ENCODE peak calls at places on chromosomes 2 and 18, in five cellular contexts. V is RPMI8226, Q is NCI-H1417, C is GM04503, R is HT-29. A is an unnamed sample.

GRCh38 chr18:80037869-80038630 is 3.8 kb downstream of the RBFA start:
- DNase-seq in V (no peak), C (no peak), Q (no peak), R (no peak), A (peak)

GRCh38 chr2:40220177-40220925 is 231.5 kb downstream of the SLC8A1 start:
- DNase-seq in C (no peak), V (peak), Q (no peak), R (no peak), A (no peak)

GRCh38 chr2:179107737-179108136 is 57.8 kb upstream of the CCDC141 start:
- DNase-seq in V (no peak), Q (no peak), C (no peak), R (peak), A (no peak)

GRCh38 chr2:46942143-46942526 is 26.5 kb upstream of the MCFD2 start:
- DNase-seq in V (peak), R (peak), C (no peak), Q (no peak), A (peak)

GRCh38 chr2:192035731-192036442 is 158.8 kb downstream of the TMEFF2 start:
- DNase-seq in Q (no peak), R (no peak), V (no peak), C (peak), A (no peak)

GRCh38 chr2:223090081-223090480 is 38.1 kb downstream of the KCNE4 start:
- DNase-seq in C (no peak), Q (no peak), V (no peak), R (no peak), A (no peak)

GRCh38 chr2:236731767-236732580 is 162.3 kb downstream of the ACKR3 start:
- DNase-seq in V (no peak), Q (no peak), R (no peak), C (no peak), A (peak)

GRCh38 chr2:172643142-172643541 is 87.3 kb downstream of the PDK1 start:
- DNase-seq in Q (no peak), C (no peak), V (no peak), R (no peak), A (no peak)

GRCh38 chr2:84424152-84424551 is 34.9 kb downstream of the SUCLG1 start:
- DNase-seq in C (no peak), R (peak), V (peak), Q (no peak), A (peak)

GRCh38 chr18:79531926-79532689 is 136.4 kb downstream of the NFATC1 start:
- DNase-seq in R (no peak), C (no peak), Q (no peak), V (no peak), A (no peak)

GRCh38 chr2:12852135-12852534 is 135.4 kb downstream of the TRIB2 start:
- DNase-seq in V (no peak), R (no peak), Q (no peak), C (no peak), A (no peak)

GRCh38 chr18:22643731-22644130 is 226.0 kb upstream of the CTAGE1 start:
- DNase-seq in R (no peak), Q (no peak), V (no peak), C (no peak), A (no peak)

GRCh38 chr2:219451626-219452360 is 17.1 kb downstream of the SPEG start:
- DNase-seq in R (no peak), C (no peak), V (no peak), Q (no peak), A (no peak)

GRCh38 chr2:128406629-128407252 is 88.1 kb upstream of the HS6ST1 start:
- DNase-seq in R (no peak), Q (no peak), C (no peak), V (no peak), A (no peak)

GRCh38 chr18:464311-464659 is 36.2 kb downstream of the COLEC12 start:
- DNase-seq in Q (no peak), C (no peak), R (no peak), V (no peak), A (no peak)

GRCh38 chr2:165825041-165825440 is 31.0 kb upstream of the GALNT3 start:
- DNase-seq in C (no peak), Q (peak), V (no peak), R (peak), A (no peak)

GRCh38 chr2:118667964-118668363 is 179.5 kb downstream of the EN1 start:
- DNase-seq in V (no peak), Q (no peak), R (no peak), C (peak), A (no peak)

GRCh38 chr2:219362524-219363164 is 25.1 kb downstream of the DNPEP start:
- DNase-seq in V (peak), C (peak), R (no peak), Q (no peak), A (no peak)

GRCh38 chr2:190050001-190050400 is 12.5 kb downstream of the MSTN start:
- DNase-seq in Q (no peak), R (no peak), V (no peak), C (no peak), A (no peak)

GRCh38 chr2:25228848-25229674 is 60.7 kb upstream of the POMC start:
- DNase-seq in C (peak), V (peak), Q (peak), R (peak), A (peak)

GRCh38 chr18:10682368-10682714 is 156.5 kb downstream of the NAPG start:
- DNase-seq in R (peak), C (no peak), Q (no peak), V (no peak), A (no peak)

GRCh38 chr2:81324046-81324445 is 1019.5 kb upstream of the LRRTM1 start:
- DNase-seq in R (peak), V (peak), C (no peak), Q (no peak), A (peak)

GRCh38 chr2:46387886-46388515 is 90.8 kb downstream of the EPAS1 start:
- DNase-seq in Q (no peak), R (no peak), V (no peak), C (no peak), A (no peak)

GRCh38 chr18:3775996-3776395 is 326.0 kb downstream of the TGIF1 start:
- DNase-seq in C (no peak), Q (no peak), V (no peak), R (no peak), A (no peak)

GRCh38 chr18:10169064-10169562 is 255.3 kb downstream of the VAPA start:
- DNase-seq in R (no peak), V (no peak), C (no peak), Q (no peak), A (no peak)

GRCh38 chr2:218125626-218126080 is at the start of gene CXCR2:
- DNase-seq in V (no peak), C (no peak), Q (no peak), R (no peak), A (no peak)

GRCh38 chr2:234047361-234047760 is 3.1 kb upstream of the SPP2 start:
- DNase-seq in Q (no peak), R (no peak), C (no peak), V (no peak), A (no peak)

GRCh38 chr2:217433522-217433921 is 569.3 kb downstream of the TNS1 start:
- DNase-seq in V (no peak), C (no peak), R (no peak), Q (no peak), A (no peak)

GRCh38 chr18:55386545-55386944 is 201.4 kb downstream of the TCF4 start:
- DNase-seq in V (no peak), Q (no peak), R (no peak), C (no peak), A (no peak)

GRCh38 chr18:398866-399637 is 101.4 kb downstream of the COLEC12 start:
- DNase-seq in C (no peak), R (no peak), Q (no peak), V (no peak), A (no peak)